ENCODE peak calls at places on chromosomes 4 and X, in five cellular contexts. I is AG09309, C is mammary epithelial cell, M is Caco-2, E is astrocyte. J is an unnamed sample.

GRCh38 chr4:152696764-152697250 is 17.0 kb upstream of the TMEM154 start:
- DNase-seq in E (peak), I (no peak), M (no peak), C (peak), J (no peak)

GRCh38 chr4:74219241-74219640 is 61.3 kb downstream of the MTHFD2L start:
- DNase-seq in E (no peak), I (no peak), M (no peak), C (peak), J (no peak)

GRCh38 chrX:96372313-96373046 is 312.2 kb upstream of the DIAPH2 start:
- DNase-seq in I (peak), E (no peak), C (peak), M (peak), J (no peak)

GRCh38 chr4:108738307-108738706 is 24.5 kb downstream of the ETNPPL start:
- DNase-seq in C (peak), I (no peak), E (peak), M (no peak), J (no peak)

GRCh38 chrX:38803609-38804480 is 2.6 kb downstream of the MID1IP1 start:
- DNase-seq in I (no peak), M (peak), E (peak), C (peak), J (peak)

GRCh38 chrX:66889418-66889817 is 250.5 kb upstream of the EDA2R start:
- DNase-seq in I (no peak), C (no peak), M (no peak), E (no peak), J (no peak)

GRCh38 chrX:896256-896655 is 265.7 kb downstream of the SHOX start:
- DNase-seq in I (no peak), E (no peak), M (no peak), C (no peak), J (no peak)

GRCh38 chrX:79325263-79325958 is 41.7 kb downstream of the ITM2A start:
- DNase-seq in C (no peak), M (no peak), E (no peak), I (no peak), J (no peak)

GRCh38 chrX:111648802-111649201 is 32.2 kb upstream of the ALG13 start:
- DNase-seq in I (no peak), C (no peak), E (no peak), M (no peak), J (no peak)

GRCh38 chr4:164847016-164847415 is 30.0 kb upstream of the APELA start:
- DNase-seq in C (no peak), M (no peak), I (no peak), E (no peak), J (no peak)

GRCh38 chr4:1534876-1535526 is 128.8 kb upstream of the NKX1-1 start:
- DNase-seq in C (no peak), M (no peak), E (no peak), I (no peak), J (no peak)

GRCh38 chr4:69196209-69196965 is 18.2 kb downstream of the UGT2B11 start:
- DNase-seq in E (no peak), C (peak), M (no peak), I (no peak), J (no peak)

GRCh38 chrX:134868766-134869495 is 121.9 kb upstream of the SMIM10 start:
- DNase-seq in I (peak), E (peak), C (peak), M (no peak), J (no peak)

GRCh38 chr4:70992354-70992753 is 1.1 kb upstream of the DCK start:
- DNase-seq in E (no peak), C (peak), I (no peak), M (peak), J (peak)

GRCh38 chr4:19707876-19708275 is 543.8 kb upstream of the SLIT2 start:
- DNase-seq in E (no peak), I (no peak), M (no peak), C (no peak), J (no peak)

GRCh38 chrX:144709841-144710240 is 537.5 kb upstream of the SPANXN1 start:
- DNase-seq in C (no peak), E (no peak), I (no peak), M (no peak), J (no peak)

GRCh38 chr4:15003441-15003890 is 1.2 kb downstream of the CPEB2 start:
- DNase-seq in E (no peak), C (peak), M (peak), I (no peak), J (peak)

GRCh38 chrX:372856-373640 is 13.7 kb downstream of the PPP2R3B start:
- DNase-seq in I (no peak), C (no peak), E (peak), M (no peak), J (no peak)

GRCh38 chr4:159280442-159281172 is 177.7 kb downstream of the RAPGEF2 start:
- DNase-seq in E (no peak), C (no peak), I (no peak), M (no peak), J (no peak)

GRCh38 chr4:77631276-77631675 is 25.7 kb downstream of the CXCL13 start:
- DNase-seq in I (no peak), M (no peak), E (no peak), C (no peak), J (peak)

GRCh38 chr4:2697995-2698414 is 58.1 kb downstream of the TNIP2 start:
- DNase-seq in E (no peak), I (no peak), M (no peak), C (no peak), J (no peak)

GRCh38 chr4:158195297-158195696 is 15.0 kb upstream of the TMEM144 start:
- DNase-seq in I (no peak), C (no peak), M (no peak), E (no peak), J (no peak)

GRCh38 chr4:7890635-7891393 is 48.8 kb downstream of the AFAP1 start:
- DNase-seq in E (peak), C (peak), M (no peak), I (peak), J (no peak)

GRCh38 chr4:102869569-102870227 is 906 bp downstream of the CISD2 start:
- DNase-seq in E (no peak), M (no peak), I (no peak), C (no peak), J (peak)

GRCh38 chr4:7907142-7907541 is 32.5 kb downstream of the AFAP1 start:
- DNase-seq in I (no peak), E (no peak), M (no peak), C (no peak), J (no peak)

GRCh38 chr4:38489924-38490639 is 173.9 kb upstream of the KLF3 start:
- DNase-seq in M (no peak), E (peak), I (no peak), C (peak), J (peak)

GRCh38 chr4:1345905-1346780 is 865 bp upstream of the UVSSA start:
- DNase-seq in M (peak), C (peak), I (no peak), E (no peak), J (peak)

GRCh38 chr4:165332502-165332901 is 5.0 kb downstream of the MSMO1 start:
- DNase-seq in C (no peak), M (no peak), E (no peak), I (no peak), J (no peak)

GRCh38 chr4:169658970-169659735 is 38.8 kb downstream of the CLCN3 start:
- DNase-seq in M (no peak), I (no peak), E (no peak), C (peak), J (no peak)

GRCh38 chr4:78057600-78058560 is 757 bp downstream of the FRAS1 start:
- DNase-seq in E (peak), I (no peak), M (peak), C (peak), J (peak)

GRCh38 chrX:112197845-112198244 is 115.3 kb upstream of the TRPC5 start:
- DNase-seq in I (no peak), C (no peak), E (no peak), M (no peak), J (no peak)

GRCh38 chr4:929970-930625 is 2.0 kb downstream of the GAK start:
- DNase-seq in E (no peak), M (no peak), C (no peak), I (no peak), J (peak)

GRCh38 chr4:36283912-36284465 is 2.6 kb downstream of the DTHD1 start:
- DNase-seq in C (no peak), M (no peak), E (no peak), I (no peak), J (no peak)

GRCh38 chr4:96164814-96165351 is 325.0 kb downstream of the PDHA2 start:
- DNase-seq in E (peak), M (no peak), C (peak), I (peak), J (no peak)

GRCh38 chr4:54669831-54670230 is 12.1 kb downstream of the KIT start:
- DNase-seq in I (no peak), M (no peak), C (no peak), E (no peak), J (no peak)
- TF ChIP-seq CTCF in I (no peak), M (peak), C (no peak), E (no peak), J (no peak)

DNA sequence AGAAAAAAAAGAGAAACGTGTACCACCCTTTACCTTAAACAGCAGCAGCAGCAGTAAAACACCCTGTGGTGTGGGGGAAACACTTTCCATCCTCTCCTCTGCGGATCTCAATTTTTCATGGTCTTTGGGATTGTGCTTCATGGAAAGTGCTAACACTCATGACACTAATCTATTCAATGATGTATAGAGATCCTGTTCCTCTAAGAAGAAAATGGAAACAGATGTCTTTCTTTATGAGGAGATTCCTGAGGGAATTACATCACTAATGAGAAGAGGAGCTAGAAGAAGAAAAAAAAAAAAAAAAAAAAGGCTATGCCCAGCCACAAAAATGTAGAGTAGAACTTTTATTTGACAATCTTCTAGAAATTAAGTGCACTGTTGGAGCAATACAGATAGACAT is 62.9 kb upstream of the NDST3 start:
- DNase-seq in M (no peak), E (peak), C (no peak), I (no peak), J (no peak)
- H3K4me3 ChIP-seq in M (no peak), E (no peak), C (no peak), I (no peak), J (no peak)

DNA sequence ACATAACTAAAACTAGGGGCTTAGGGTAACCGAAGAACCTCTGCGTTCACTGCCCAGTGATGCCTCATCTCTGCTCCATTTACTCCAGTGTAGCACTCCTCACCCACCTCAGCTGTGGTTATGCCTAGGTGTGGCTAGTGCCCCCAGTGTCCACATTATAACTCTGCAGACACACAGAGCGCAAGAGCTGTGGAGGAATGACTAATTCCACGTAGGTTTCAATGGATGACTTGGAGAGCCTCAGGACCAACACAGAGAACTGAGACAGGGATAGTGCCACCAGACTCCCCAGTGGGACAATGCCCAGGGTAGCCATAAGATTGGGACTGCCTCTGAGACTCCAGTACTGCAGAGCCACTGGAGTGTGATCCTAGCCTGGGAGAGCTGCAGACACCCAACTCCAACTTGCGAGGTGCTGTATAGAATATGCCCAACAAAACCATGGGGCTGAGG is 542.4 kb upstream of the DIPK2B start:
- DNase-seq in M (peak), E (peak), C (peak), I (no peak), J (no peak)
- TF ChIP-seq CTCF in M (no peak), E (peak), C (peak), I (peak), J (no peak)

GRCh38 chr4:76305971-76306881 is at the start of gene STBD1:
- DNase-seq in I (peak), M (peak), E (peak), C (peak), J (peak)

GRCh38 chr4:76308548-76308947 is 2.0 kb downstream of the STBD1 start:
- DNase-seq in E (no peak), M (no peak), C (no peak), I (no peak), J (no peak)

GRCh38 chr4:76307670-76308014 is 1.1 kb downstream of the STBD1 start:
- DNase-seq in I (no peak), E (no peak), M (no peak), C (no peak), J (peak)

GRCh38 chr4:76305033-76305687 is 1.4 kb upstream of the STBD1 start:
- DNase-seq in C (no peak), E (no peak), M (no peak), I (no peak), J (no peak)

GRCh38 chr4:76306882-76307669 is 543 bp downstream of the STBD1 start:
- DNase-seq in M (peak), C (peak), E (peak), I (peak), J (peak)
- H3K4me3 ChIP-seq in M (peak), C (peak), E (peak), I (peak), J (peak)

GRCh38 chr4:98519268-98519993 is 139.0 kb downstream of the TSPAN5 start:
- DNase-seq in M (no peak), C (no peak), E (peak), I (no peak), J (no peak)

GRCh38 chr4:98522603-98523395 is 135.6 kb downstream of the TSPAN5 start:
- DNase-seq in C (peak), E (peak), M (no peak), I (no peak), J (no peak)

GRCh38 chr4:98521486-98521885 is 136.9 kb downstream of the TSPAN5 start:
- DNase-seq in C (no peak), M (no peak), I (no peak), E (no peak), J (no peak)

GRCh38 chr4:98524271-98524670 is 134.1 kb downstream of the TSPAN5 start:
- DNase-seq in I (no peak), M (no peak), E (no peak), C (no peak), J (no peak)

GRCh38 chr4:98522062-98522461 is 136.3 kb downstream of the TSPAN5 start:
- DNase-seq in I (no peak), E (no peak), M (no peak), C (no peak), J (no peak)
- TF ChIP-seq CTCF in I (no peak), E (no peak), M (no peak), C (no peak), J (no peak)

GRCh38 chr4:84966382-84967291 is at the start of gene WDFY3:
- DNase-seq in M (peak), I (peak), C (peak), E (peak), J (peak)
- H3K4me3 ChIP-seq in M (peak), I (peak), C (peak), E (peak), J (peak)

GRCh38 chrX:146707781-146708180 is 101.8 kb upstream of the CXorf51B start:
- DNase-seq in C (no peak), E (no peak), I (no peak), M (no peak), J (no peak)
- TF ChIP-seq CTCF in C (no peak), E (no peak), I (no peak), M (no peak), J (no peak)

DNA sequence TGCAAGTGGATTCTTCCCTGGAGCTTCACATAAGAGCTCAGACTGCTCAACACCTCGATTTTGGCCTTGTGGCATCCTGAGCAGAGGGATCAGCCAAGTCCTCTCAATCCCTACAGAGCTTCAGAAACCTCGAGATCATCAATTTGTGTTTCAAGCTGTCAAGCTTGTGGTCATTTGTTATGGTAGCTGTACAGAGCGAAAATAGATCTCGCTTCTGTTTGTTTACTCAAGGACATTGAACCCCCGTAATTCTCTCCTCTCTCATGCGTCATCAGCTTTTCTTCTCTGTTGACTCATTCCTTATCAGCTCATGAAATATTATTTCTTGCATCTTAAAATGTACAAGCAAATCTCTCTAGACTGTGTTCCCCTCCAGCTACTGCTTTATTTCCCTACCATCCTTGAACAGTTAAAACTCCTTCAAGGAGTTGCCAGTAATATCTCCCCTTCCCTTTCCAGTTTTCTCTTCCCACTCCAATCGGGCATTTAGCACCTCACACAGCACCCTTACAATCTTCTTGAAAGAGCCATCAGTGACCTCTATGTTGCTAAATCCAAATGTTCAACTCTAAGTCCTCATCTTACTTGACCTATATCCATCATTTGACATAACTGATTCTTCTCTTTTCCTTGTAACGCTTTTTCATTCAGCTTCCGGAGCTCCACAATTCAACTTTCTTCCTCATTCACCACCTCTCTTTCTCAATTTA is 106.2 kb upstream of the FAT1 start:
- DNase-seq in M (no peak), I (peak), C (no peak), E (peak), J (no peak)
- H3K4me3 ChIP-seq in M (no peak), I (no peak), C (no peak), E (no peak), J (no peak)